ENCODE peak calls at places on chromosomes 5 and 9, in five cellular contexts. One of them, this sample, is unnamed.
A peak's percentile ranks its signal among the peaks of the same experiment; 100 is the strongest.

GRCh38 chr5:172622091-172623046 is 18.7 kb upstream of the NEURL1B start:
- DNase-seq in K562: no peak
- DNase-seq in A549: no peak
- DNase-seq in IMR-90: no peak
- DNase-seq in GM12878: no peak
- DNase-seq in this sample: no peak

GRCh38 chr5:175696139-175696854 is 38.4 kb downstream of the HRH2 start:
- DNase-seq in K562: peak; percentile 78
- DNase-seq in A549: peak; percentile 29
- DNase-seq in IMR-90: no peak
- DNase-seq in GM12878: peak; percentile 1
- DNase-seq in this sample: peak; percentile 55

GRCh38 chr5:126917918-126918623 is 112.3 kb downstream of the MARCHF3 start:
- DNase-seq in K562: peak; percentile 22
- DNase-seq in A549: peak; percentile 27
- DNase-seq in IMR-90: peak; percentile 74
- DNase-seq in GM12878: no peak
- DNase-seq in this sample: peak; percentile 77

GRCh38 chr5:52786391-52786790 is 1.3 kb upstream of the ITGA1 start:
- DNase-seq in K562: no peak
- DNase-seq in A549: no peak
- DNase-seq in IMR-90: peak; percentile 18
- DNase-seq in GM12878: no peak
- DNase-seq in this sample: no peak

GRCh38 chr9:135468866-135469521 is 10.6 kb upstream of the PPP1R26 start:
- DNase-seq in K562: peak; percentile 59
- DNase-seq in A549: no peak
- DNase-seq in IMR-90: peak; percentile 46
- DNase-seq in GM12878: no peak
- DNase-seq in this sample: peak; percentile 57

GRCh38 chr5:72109625-72110024 is 2.4 kb downstream of the MAP1B start:
- DNase-seq in K562: no peak
- DNase-seq in A549: peak; percentile 32
- DNase-seq in IMR-90: no peak
- DNase-seq in GM12878: no peak
- DNase-seq in this sample: peak; percentile 54

GRCh38 chr5:96079962-96080361 is 118.3 kb upstream of the ELL2 start:
- DNase-seq in K562: no peak
- DNase-seq in A549: no peak
- DNase-seq in IMR-90: no peak
- DNase-seq in GM12878: no peak
- DNase-seq in this sample: no peak

GRCh38 chr5:173814053-173814452 is 74.1 kb upstream of the CPEB4 start:
- DNase-seq in K562: no peak
- DNase-seq in A549: no peak
- DNase-seq in IMR-90: no peak
- DNase-seq in GM12878: no peak
- DNase-seq in this sample: no peak

GRCh38 chr9:124757589-124757988 is 13.5 kb downstream of the NR6A1 start:
- DNase-seq in K562: no peak
- DNase-seq in A549: no peak
- DNase-seq in IMR-90: no peak
- DNase-seq in GM12878: no peak
- DNase-seq in this sample: no peak

GRCh38 chr5:140791111-140791510 is 3.5 kb upstream of the PCDHA2 start:
- DNase-seq in K562: no peak
- DNase-seq in A549: no peak
- DNase-seq in IMR-90: no peak
- DNase-seq in GM12878: no peak
- DNase-seq in this sample: no peak

GRCh38 chr5:109105631-109106267 is 304.0 kb downstream of the PJA2 start:
- DNase-seq in K562: no peak
- DNase-seq in A549: no peak
- DNase-seq in IMR-90: peak; percentile 91
- DNase-seq in GM12878: no peak
- DNase-seq in this sample: peak; percentile 49

GRCh38 chr5:169331292-169331852 is 30.4 kb upstream of the SLIT3 start:
- DNase-seq in K562: no peak
- DNase-seq in A549: no peak
- DNase-seq in IMR-90: no peak
- DNase-seq in GM12878: no peak
- DNase-seq in this sample: no peak

GRCh38 chr5:169336234-169336633 is 35.3 kb upstream of the SLIT3 start:
- DNase-seq in K562: no peak
- DNase-seq in A549: no peak
- DNase-seq in IMR-90: no peak
- DNase-seq in GM12878: no peak
- DNase-seq in this sample: peak; percentile 24

GRCh38 chr5:169339869-169340268 is 38.9 kb upstream of the SLIT3 start:
- DNase-seq in K562: no peak
- DNase-seq in A549: no peak
- DNase-seq in IMR-90: no peak
- DNase-seq in GM12878: peak; percentile 8
- DNase-seq in this sample: no peak

GRCh38 chr5:169335806-169336205 is 34.9 kb upstream of the SLIT3 start:
- DNase-seq in K562: no peak
- DNase-seq in A549: no peak
- DNase-seq in IMR-90: no peak
- DNase-seq in GM12878: no peak
- DNase-seq in this sample: no peak
- TF ChIP-seq SMC3 in K562: no peak
- TF ChIP-seq SMC3 in A549: no peak
- TF ChIP-seq SMC3 in IMR-90: no peak
- TF ChIP-seq SMC3 in GM12878: no peak
- TF ChIP-seq SMC3 in this sample: no peak

GRCh38 chr9:112421771-112422222 is 41.9 kb downstream of the HSDL2 start:
- DNase-seq in K562: peak; percentile 34
- DNase-seq in A549: no peak
- DNase-seq in IMR-90: peak; percentile 48
- DNase-seq in GM12878: no peak
- DNase-seq in this sample: no peak
- TF ChIP-seq RCOR1 in K562: peak; percentile 34
- TF ChIP-seq RCOR1 in A549: no peak
- TF ChIP-seq RCOR1 in IMR-90: no peak
- TF ChIP-seq RCOR1 in GM12878: no peak
- TF ChIP-seq RCOR1 in this sample: no peak

GRCh38 chr9:132494857-132495256 is 84.8 kb downstream of the CFAP77 start:
- DNase-seq in K562: no peak
- DNase-seq in A549: no peak
- DNase-seq in IMR-90: no peak
- DNase-seq in GM12878: no peak
- DNase-seq in this sample: no peak
- TF ChIP-seq SMC3 in K562: no peak
- TF ChIP-seq SMC3 in A549: no peak
- TF ChIP-seq SMC3 in IMR-90: no peak
- TF ChIP-seq SMC3 in GM12878: no peak
- TF ChIP-seq SMC3 in this sample: no peak

GRCh38 chr9:127720031-127720864 is 4.4 kb downstream of the TTC16 start:
- DNase-seq in K562: no peak
- DNase-seq in A549: no peak
- DNase-seq in IMR-90: no peak
- DNase-seq in GM12878: no peak
- DNase-seq in this sample: no peak

GRCh38 chr9:127723013-127723412 is 7.1 kb downstream of the TTC16 start:
- DNase-seq in K562: no peak
- DNase-seq in A549: no peak
- DNase-seq in IMR-90: no peak
- DNase-seq in GM12878: no peak
- DNase-seq in this sample: no peak

GRCh38 chr9:127721391-127721821 is 5.5 kb downstream of the TTC16 start:
- DNase-seq in K562: no peak
- DNase-seq in A549: peak; percentile 77
- DNase-seq in IMR-90: no peak
- DNase-seq in GM12878: no peak
- DNase-seq in this sample: no peak

GRCh38 chr9:127722055-127722454 is 6.2 kb downstream of the TTC16 start:
- DNase-seq in K562: no peak
- DNase-seq in A549: no peak
- DNase-seq in IMR-90: no peak
- DNase-seq in GM12878: no peak
- DNase-seq in this sample: no peak

DNA sequence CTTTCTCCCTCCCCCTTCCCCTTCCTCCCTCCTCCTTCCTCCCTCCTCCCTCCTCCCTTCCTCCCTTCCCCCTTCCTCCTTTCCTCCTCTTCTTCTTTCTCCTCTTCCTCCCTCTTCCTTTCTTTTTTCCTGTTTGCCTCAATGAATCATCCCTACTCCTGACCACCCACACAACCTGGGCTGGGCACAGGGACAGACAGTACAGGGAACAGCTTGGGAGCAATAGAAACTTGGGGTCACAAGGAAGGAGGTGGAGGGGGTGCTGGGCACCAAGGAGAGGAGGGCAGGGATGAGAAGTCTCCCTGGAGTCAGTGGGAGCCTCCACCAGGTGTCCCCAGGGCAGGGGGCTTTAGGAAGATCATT is 5.0 kb downstream of the TTC16 start:
- DNase-seq in K562: no peak
- DNase-seq in A549: no peak
- DNase-seq in IMR-90: no peak
- DNase-seq in GM12878: no peak
- DNase-seq in this sample: no peak
- TF ChIP-seq RCOR1 in K562: no peak
- TF ChIP-seq RCOR1 in A549: no peak
- TF ChIP-seq RCOR1 in IMR-90: no peak
- TF ChIP-seq RCOR1 in GM12878: no peak
- TF ChIP-seq RCOR1 in this sample: no peak

GRCh38 chr5:166270712-166271111 is 2020.7 kb upstream of the WWC1 start:
- DNase-seq in K562: no peak
- DNase-seq in A549: no peak
- DNase-seq in IMR-90: no peak
- DNase-seq in GM12878: no peak
- DNase-seq in this sample: no peak

GRCh38 chr5:166262395-166262794 is 2029.0 kb upstream of the WWC1 start:
- DNase-seq in K562: no peak
- DNase-seq in A549: no peak
- DNase-seq in IMR-90: no peak
- DNase-seq in GM12878: no peak
- DNase-seq in this sample: no peak

DNA sequence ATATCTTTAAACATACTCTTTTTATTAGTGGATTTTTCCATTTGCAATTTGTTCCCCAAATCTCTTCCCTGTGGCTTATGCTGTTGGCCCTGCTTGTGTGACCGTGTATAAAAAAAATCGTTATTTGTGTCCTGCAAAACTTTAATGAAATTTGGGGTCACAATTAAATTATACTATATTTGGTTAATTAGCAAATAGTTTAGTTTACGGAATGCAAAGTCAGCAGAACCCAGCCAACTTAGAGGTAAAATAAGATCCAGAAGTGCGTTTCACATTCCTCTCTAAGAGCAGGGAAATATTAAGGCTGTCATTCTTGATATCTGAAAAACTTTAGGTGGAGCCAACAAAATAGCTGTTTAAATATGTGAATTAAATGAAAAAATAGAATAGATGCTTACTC is 2023.5 kb upstream of the WWC1 start:
- DNase-seq in K562: no peak
- DNase-seq in A549: no peak
- DNase-seq in IMR-90: no peak
- DNase-seq in GM12878: no peak
- DNase-seq in this sample: no peak
- TF ChIP-seq SMC3 in K562: no peak
- TF ChIP-seq SMC3 in A549: no peak
- TF ChIP-seq SMC3 in IMR-90: no peak
- TF ChIP-seq SMC3 in GM12878: no peak
- TF ChIP-seq SMC3 in this sample: no peak

DNA sequence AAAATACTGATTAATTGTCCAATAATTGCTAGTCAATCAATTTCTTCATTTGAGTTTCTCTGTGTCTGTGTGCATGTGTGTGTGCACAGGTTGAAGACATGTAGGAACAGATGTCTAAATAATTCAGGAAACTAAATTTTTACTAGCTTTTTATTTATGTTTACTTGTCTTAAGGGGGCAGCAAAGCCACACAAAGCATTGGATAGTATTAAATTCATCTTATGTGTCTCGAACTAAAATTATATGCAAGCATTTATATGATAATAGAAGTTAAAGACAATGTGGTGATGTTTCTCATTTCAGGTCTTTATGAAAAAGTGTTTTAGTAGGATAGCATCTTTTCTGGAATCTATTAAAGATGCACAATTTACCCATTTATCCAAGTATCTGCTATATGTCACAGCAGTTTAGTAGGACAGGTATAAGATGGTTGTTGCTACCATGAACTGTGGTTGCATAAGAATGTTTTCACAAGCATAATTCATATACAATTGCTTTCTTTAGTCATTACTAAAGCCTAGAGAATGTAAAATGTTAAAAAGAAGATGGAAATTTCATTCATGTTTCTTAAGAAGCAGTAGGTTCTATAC is 784.6 kb upstream of the NUDT12 start:
- DNase-seq in K562: no peak
- DNase-seq in A549: no peak
- DNase-seq in IMR-90: peak; percentile 38
- DNase-seq in GM12878: no peak
- DNase-seq in this sample: no peak
- TF ChIP-seq RCOR1 in K562: no peak
- TF ChIP-seq RCOR1 in A549: no peak
- TF ChIP-seq RCOR1 in IMR-90: no peak
- TF ChIP-seq RCOR1 in GM12878: no peak
- TF ChIP-seq RCOR1 in this sample: no peak

GRCh38 chr5:168295574-168296201 is 4.2 kb downstream of the WWC1 start:
- DNase-seq in K562: no peak
- DNase-seq in A549: peak; percentile 90
- DNase-seq in IMR-90: peak; percentile 82
- DNase-seq in GM12878: no peak
- DNase-seq in this sample: peak; percentile 41
- TF ChIP-seq SMC3 in K562: no peak
- TF ChIP-seq SMC3 in A549: no peak
- TF ChIP-seq SMC3 in IMR-90: peak; percentile 35
- TF ChIP-seq SMC3 in GM12878: no peak
- TF ChIP-seq SMC3 in this sample: peak; percentile 24

GRCh38 chr9:34866614-34867013 is 91.5 kb upstream of the PHF24 start:
- DNase-seq in K562: no peak
- DNase-seq in A549: no peak
- DNase-seq in IMR-90: no peak
- DNase-seq in GM12878: no peak
- DNase-seq in this sample: no peak

GRCh38 chr9:34863426-34863825 is 94.7 kb upstream of the PHF24 start:
- DNase-seq in K562: no peak
- DNase-seq in A549: no peak
- DNase-seq in IMR-90: no peak
- DNase-seq in GM12878: no peak
- DNase-seq in this sample: no peak

DNA sequence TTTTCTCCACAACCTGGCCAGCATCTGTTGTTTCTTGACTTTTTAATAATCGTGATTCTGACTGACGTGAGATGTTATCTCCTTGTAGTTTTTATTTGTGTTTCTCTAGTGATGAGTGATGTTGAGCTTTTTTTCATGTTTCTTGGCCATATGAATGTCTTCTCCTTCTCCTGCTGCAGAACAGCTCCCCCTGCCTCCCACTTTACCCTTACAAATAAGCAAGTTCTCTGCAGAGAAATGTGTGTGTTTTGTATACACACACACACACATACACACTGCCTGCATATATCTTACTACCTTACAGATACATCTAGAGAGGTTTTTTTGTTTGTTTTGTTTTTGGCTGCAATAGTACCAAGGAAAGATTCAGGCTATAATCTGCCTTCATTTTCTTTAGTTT is 88.7 kb upstream of the PHF24 start:
- DNase-seq in K562: no peak
- DNase-seq in A549: no peak
- DNase-seq in IMR-90: peak; percentile 19
- DNase-seq in GM12878: no peak
- DNase-seq in this sample: no peak
- TF ChIP-seq RCOR1 in K562: no peak
- TF ChIP-seq RCOR1 in A549: no peak
- TF ChIP-seq RCOR1 in IMR-90: no peak
- TF ChIP-seq RCOR1 in GM12878: no peak
- TF ChIP-seq RCOR1 in this sample: no peak

This sample was measured in SK-N-SH.